ENCODE peak calls at places on chromosomes 2 and 18, in six cellular contexts. One of them, this sample, is unnamed.

GRCh38 chr2:232310189-232310588 is 68.4 kb upstream of the ALPP start:
- DNase-seq in H9: no peak
- DNase-seq in HCT116: no peak
- DNase-seq in GM23248: no peak
- DNase-seq in OCI-LY7: no peak
- DNase-seq in Karpas-422: no peak
- DNase-seq in this sample: no peak

GRCh38 chr2:237913193-237913917 is 53.5 kb upstream of the UBE2F start:
- DNase-seq in H9: no peak
- DNase-seq in Karpas-422: no peak
- DNase-seq in GM23248: no peak
- DNase-seq in OCI-LY7: no peak
- DNase-seq in HCT116: no peak
- DNase-seq in this sample: no peak

GRCh38 chr18:524496-524895 is 24.0 kb upstream of the COLEC12 start:
- DNase-seq in Karpas-422: no peak
- DNase-seq in H9: no peak
- DNase-seq in HCT116: no peak
- DNase-seq in OCI-LY7: no peak
- DNase-seq in GM23248: peak; percentile 81
- DNase-seq in this sample: peak; percentile 63

GRCh38 chr2:152067823-152068222 is 31.0 kb downstream of the CACNB4 start:
- DNase-seq in Karpas-422: no peak
- DNase-seq in H9: no peak
- DNase-seq in OCI-LY7: no peak
- DNase-seq in GM23248: peak; percentile 47
- DNase-seq in HCT116: no peak
- DNase-seq in this sample: no peak

GRCh38 chr2:95061601-95062183 is 36.2 kb downstream of the MAL start:
- DNase-seq in Karpas-422: no peak
- DNase-seq in GM23248: no peak
- DNase-seq in HCT116: no peak
- DNase-seq in H9: peak; percentile 6
- DNase-seq in OCI-LY7: no peak
- DNase-seq in this sample: no peak

GRCh38 chr2:236503100-236503499 is 66.5 kb upstream of the ACKR3 start:
- DNase-seq in H9: peak; percentile 47
- DNase-seq in HCT116: no peak
- DNase-seq in Karpas-422: peak; percentile 64
- DNase-seq in OCI-LY7: peak; percentile 21
- DNase-seq in GM23248: peak; percentile 17
- DNase-seq in this sample: no peak

GRCh38 chr2:172429351-172429968 is 2.1 kb downstream of the ITGA6 start:
- DNase-seq in Karpas-422: no peak
- DNase-seq in OCI-LY7: no peak
- DNase-seq in GM23248: peak; percentile 44
- DNase-seq in H9: no peak
- DNase-seq in HCT116: no peak
- DNase-seq in this sample: peak; percentile 20

GRCh38 chr2:205511221-205511620 is 171.1 kb upstream of the NRP2 start:
- DNase-seq in Karpas-422: no peak
- DNase-seq in HCT116: no peak
- DNase-seq in H9: no peak
- DNase-seq in OCI-LY7: no peak
- DNase-seq in GM23248: peak; percentile 10
- DNase-seq in this sample: peak; percentile 79

GRCh38 chr2:29946465-29946864 is 25.1 kb upstream of the ALK start:
- DNase-seq in Karpas-422: no peak
- DNase-seq in GM23248: no peak
- DNase-seq in HCT116: no peak
- DNase-seq in H9: no peak
- DNase-seq in OCI-LY7: no peak
- DNase-seq in this sample: no peak

GRCh38 chr18:57397440-57397839 is 37.7 kb upstream of the ONECUT2 start:
- DNase-seq in H9: no peak
- DNase-seq in GM23248: peak; percentile 60
- DNase-seq in HCT116: peak; percentile 2
- DNase-seq in Karpas-422: peak; percentile 25
- DNase-seq in OCI-LY7: no peak
- DNase-seq in this sample: peak; percentile 7

GRCh38 chr2:72165792-72166191 is 18.1 kb upstream of the CYP26B1 start:
- DNase-seq in HCT116: no peak
- DNase-seq in OCI-LY7: no peak
- DNase-seq in Karpas-422: no peak
- DNase-seq in H9: no peak
- DNase-seq in GM23248: peak; percentile 34
- DNase-seq in this sample: no peak

GRCh38 chr18:32847719-32848118 is 74.9 kb upstream of the KLHL14 start:
- DNase-seq in GM23248: no peak
- DNase-seq in Karpas-422: no peak
- DNase-seq in H9: peak; percentile 63
- DNase-seq in HCT116: no peak
- DNase-seq in OCI-LY7: no peak
- DNase-seq in this sample: no peak

GRCh38 chr2:43082111-43082877 is 144.1 kb downstream of the ZFP36L2 start:
- DNase-seq in H9: no peak
- DNase-seq in GM23248: peak; percentile 78
- DNase-seq in HCT116: no peak
- DNase-seq in Karpas-422: no peak
- DNase-seq in OCI-LY7: no peak
- DNase-seq in this sample: peak; percentile 86

GRCh38 chr2:134988994-134989605 is 58.1 kb downstream of the MAP3K19 start:
- DNase-seq in Karpas-422: peak; percentile 66
- DNase-seq in H9: no peak
- DNase-seq in GM23248: peak; percentile 53
- DNase-seq in OCI-LY7: peak; percentile 48
- DNase-seq in HCT116: peak; percentile 18
- DNase-seq in this sample: peak; percentile 63

GRCh38 chr2:163640542-163641195 is 95.1 kb downstream of the FIGN start:
- DNase-seq in Karpas-422: peak; percentile 36
- DNase-seq in GM23248: no peak
- DNase-seq in H9: no peak
- DNase-seq in OCI-LY7: no peak
- DNase-seq in HCT116: no peak
- DNase-seq in this sample: no peak

GRCh38 chr2:10537522-10538195 is 89.5 kb upstream of the ODC1 start:
- DNase-seq in Karpas-422: no peak
- DNase-seq in OCI-LY7: no peak
- DNase-seq in HCT116: no peak
- DNase-seq in H9: no peak
- DNase-seq in GM23248: no peak
- DNase-seq in this sample: no peak

GRCh38 chr2:84919885-84920580 is 14.6 kb downstream of the TMSB10 start:
- DNase-seq in GM23248: peak; percentile 98
- DNase-seq in H9: no peak
- DNase-seq in Karpas-422: peak; percentile 50
- DNase-seq in OCI-LY7: peak; percentile 38
- DNase-seq in HCT116: peak; percentile 94
- DNase-seq in this sample: peak; percentile 97

GRCh38 chr18:1475867-1476266 is 571.2 kb downstream of the ADCYAP1 start:
- DNase-seq in GM23248: no peak
- DNase-seq in OCI-LY7: no peak
- DNase-seq in Karpas-422: no peak
- DNase-seq in H9: no peak
- DNase-seq in HCT116: no peak
- DNase-seq in this sample: no peak

GRCh38 chr2:163601377-163601776 is 134.4 kb downstream of the FIGN start:
- DNase-seq in GM23248: no peak
- DNase-seq in HCT116: no peak
- DNase-seq in H9: no peak
- DNase-seq in OCI-LY7: no peak
- DNase-seq in Karpas-422: no peak
- DNase-seq in this sample: peak; percentile 28

GRCh38 chr2:9263388-9263787 is 56.8 kb downstream of the ASAP2 start:
- DNase-seq in GM23248: peak; percentile 54
- DNase-seq in Karpas-422: no peak
- DNase-seq in OCI-LY7: no peak
- DNase-seq in HCT116: no peak
- DNase-seq in H9: no peak
- DNase-seq in this sample: no peak

GRCh38 chr2:216792222-216793001 is 67.5 kb downstream of the TNP1 start:
- DNase-seq in HCT116: no peak
- DNase-seq in H9: peak; percentile 52
- DNase-seq in Karpas-422: peak; percentile 39
- DNase-seq in OCI-LY7: no peak
- DNase-seq in GM23248: peak; percentile 84
- DNase-seq in this sample: peak; percentile 87

DNA sequence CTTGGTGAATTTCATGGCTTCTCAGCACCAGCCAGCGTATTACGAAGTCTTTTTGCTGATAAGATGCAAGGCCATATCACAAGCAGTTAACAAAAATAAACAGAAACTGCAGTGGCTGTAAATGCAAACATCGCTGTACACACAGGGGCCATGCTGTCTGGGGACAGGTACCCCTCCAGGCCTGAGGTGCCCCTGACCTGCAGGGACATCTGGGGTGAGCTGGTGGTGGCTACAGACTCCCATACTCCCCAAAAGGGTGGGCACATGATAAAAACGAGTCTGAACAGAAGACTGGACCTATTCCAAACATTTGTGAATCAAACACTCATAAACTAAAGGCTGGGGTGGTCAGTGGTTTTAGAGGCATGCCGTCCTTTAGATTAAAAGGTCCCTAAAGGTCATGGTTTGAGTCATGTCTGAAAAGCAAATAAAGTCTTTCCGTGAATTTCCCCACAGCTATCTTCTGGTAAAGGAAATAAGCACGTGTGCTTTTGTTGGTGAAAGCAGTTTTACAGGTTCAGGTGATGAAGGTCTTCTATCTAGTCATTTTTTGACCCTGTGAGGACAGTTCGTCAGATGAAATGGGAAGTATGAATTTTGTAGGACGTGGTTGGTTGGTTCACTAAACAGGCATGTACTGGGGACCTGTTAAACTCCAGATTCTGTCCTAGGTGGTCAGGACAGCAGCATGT is 36.8 kb downstream of the TTC39C start:
- DNase-seq in H9: no peak
- DNase-seq in HCT116: no peak
- DNase-seq in GM23248: no peak
- DNase-seq in Karpas-422: no peak
- DNase-seq in OCI-LY7: peak; percentile 8
- DNase-seq in this sample: peak; percentile 64
- H2AFZ ChIP-seq in H9: no peak overlapping the region
- H2AFZ ChIP-seq in HCT116: no peak overlapping the region
- H2AFZ ChIP-seq in GM23248: no peak overlapping the region
- H2AFZ ChIP-seq in Karpas-422: no peak overlapping the region
- H2AFZ ChIP-seq in OCI-LY7: no peak overlapping the region
- H2AFZ ChIP-seq in this sample: no peak overlapping the region

DNA sequence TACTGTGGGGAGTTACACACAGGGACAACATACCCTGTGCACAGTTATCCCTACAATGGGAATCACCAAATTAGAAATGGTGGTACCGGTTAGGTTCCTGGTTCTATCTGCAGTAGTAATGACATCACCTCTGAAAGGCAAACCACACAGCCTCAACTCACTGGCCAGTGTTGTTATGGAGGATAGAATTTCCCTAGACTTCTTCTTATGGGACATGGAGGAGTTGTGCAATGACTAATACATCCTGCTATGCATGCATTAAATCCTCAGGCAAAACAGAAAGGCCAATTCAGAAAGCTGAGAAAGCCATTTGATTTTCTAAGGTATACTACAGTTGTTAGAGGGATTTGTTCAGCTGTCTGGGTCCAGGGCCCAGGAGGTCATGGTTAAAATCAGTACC is 439.3 kb downstream of the TMX3 start:
- DNase-seq in H9: no peak
- DNase-seq in Karpas-422: no peak
- DNase-seq in GM23248: peak; percentile 57
- DNase-seq in HCT116: no peak
- DNase-seq in OCI-LY7: no peak
- DNase-seq in this sample: peak; percentile 93
- H2AFZ ChIP-seq in H9: no peak overlapping the region
- H2AFZ ChIP-seq in Karpas-422: no peak overlapping the region
- H2AFZ ChIP-seq in GM23248: peak overlapping the region; percentile 54
- H2AFZ ChIP-seq in HCT116: no peak overlapping the region
- H2AFZ ChIP-seq in OCI-LY7: no peak overlapping the region
- H2AFZ ChIP-seq in this sample: peak overlapping the region; percentile 57

DNA sequence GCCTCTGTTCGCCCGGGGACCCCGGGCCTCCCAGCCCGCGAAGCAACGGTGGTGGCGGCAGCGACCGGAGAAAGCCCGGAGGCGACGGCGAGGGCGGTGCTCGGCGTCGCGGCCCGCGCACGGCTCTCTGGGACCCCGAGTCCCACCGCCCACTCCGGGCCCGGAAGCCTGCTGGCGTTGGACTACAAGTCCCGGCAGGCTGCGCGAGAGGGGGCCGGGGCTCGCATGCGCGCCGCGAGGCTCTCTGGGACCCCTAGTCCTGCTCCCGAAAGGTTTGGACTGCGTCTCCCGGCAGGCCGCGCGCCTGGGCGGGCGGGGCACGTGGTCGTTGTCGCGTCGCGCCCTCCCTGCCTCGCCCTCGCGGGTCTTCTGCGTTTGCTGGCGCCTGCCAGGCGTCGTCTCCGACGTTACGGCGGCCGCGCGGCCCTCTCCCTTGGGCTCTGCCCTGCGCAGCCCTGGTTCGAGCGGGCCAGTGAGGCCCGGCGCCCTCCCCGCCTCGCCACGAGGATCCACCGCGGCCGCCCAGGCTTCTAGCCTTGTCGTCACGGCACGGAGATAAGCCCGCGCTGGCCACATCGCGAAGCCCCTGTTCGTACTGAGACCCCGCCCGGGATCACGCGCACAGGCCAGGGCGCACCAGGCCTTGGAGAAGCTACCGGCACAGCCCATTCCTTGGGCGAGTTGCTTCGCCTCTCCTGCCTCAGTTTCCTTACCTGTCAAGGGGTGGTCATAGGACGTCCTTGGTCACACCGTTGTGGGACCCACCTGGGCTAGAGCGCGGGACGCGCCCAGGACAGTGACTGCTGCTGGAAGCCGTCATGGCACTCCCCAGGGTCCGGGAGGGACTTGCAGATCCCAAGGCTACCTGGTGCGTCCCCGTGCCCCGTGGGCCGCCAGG is at the start of gene STK25:
- DNase-seq in HCT116: peak; percentile 94
- DNase-seq in OCI-LY7: peak; percentile 98
- DNase-seq in GM23248: peak; percentile 99
- DNase-seq in Karpas-422: peak; percentile 99
- DNase-seq in H9: peak; percentile 99
- DNase-seq in this sample: peak; percentile 98
- H2AFZ ChIP-seq in HCT116: no peak within 1 kb of the TSS
- H2AFZ ChIP-seq in OCI-LY7: peak within 1 kb of the TSS; percentile 83
- H2AFZ ChIP-seq in GM23248: peak within 1 kb of the TSS; percentile 88
- H2AFZ ChIP-seq in Karpas-422: peak within 1 kb of the TSS; percentile 75
- H2AFZ ChIP-seq in H9: no peak within 1 kb of the TSS
- H2AFZ ChIP-seq in this sample: peak within 1 kb of the TSS; percentile 23

GRCh38 chr2:241686649-241687425 is at the start of gene DTYMK:
- DNase-seq in HCT116: peak; percentile 84
- DNase-seq in OCI-LY7: peak; percentile 96
- DNase-seq in H9: peak; percentile 94
- DNase-seq in GM23248: peak; percentile 99
- DNase-seq in Karpas-422: peak; percentile 98
- DNase-seq in this sample: peak; percentile 94

GRCh38 chr2:241680827-241681599 is 5.6 kb downstream of the DTYMK start:
- DNase-seq in GM23248: peak; percentile 99
- DNase-seq in OCI-LY7: no peak
- DNase-seq in H9: no peak
- DNase-seq in Karpas-422: no peak
- DNase-seq in HCT116: no peak
- DNase-seq in this sample: peak; percentile 99

GRCh38 chr2:241690202-241690717 is 3.6 kb upstream of the DTYMK start:
- DNase-seq in GM23248: no peak
- DNase-seq in H9: no peak
- DNase-seq in Karpas-422: no peak
- DNase-seq in HCT116: no peak
- DNase-seq in OCI-LY7: no peak
- DNase-seq in this sample: no peak

GRCh38 chr2:241689306-241689705 is 2.7 kb upstream of the DTYMK start:
- DNase-seq in GM23248: no peak
- DNase-seq in OCI-LY7: no peak
- DNase-seq in Karpas-422: no peak
- DNase-seq in HCT116: no peak
- DNase-seq in H9: no peak
- DNase-seq in this sample: no peak

GRCh38 chr2:241686322-241686648 is 330 bp downstream of the DTYMK start:
- DNase-seq in H9: no peak
- DNase-seq in Karpas-422: no peak
- DNase-seq in GM23248: no peak
- DNase-seq in HCT116: no peak
- DNase-seq in OCI-LY7: no peak
- DNase-seq in this sample: no peak
- H2AFZ ChIP-seq in H9: no peak overlapping the region
- H2AFZ ChIP-seq in Karpas-422: peak overlapping the region; percentile 84
- H2AFZ ChIP-seq in GM23248: peak overlapping the region; percentile 81
- H2AFZ ChIP-seq in HCT116: no peak overlapping the region
- H2AFZ ChIP-seq in OCI-LY7: peak overlapping the region; percentile 52
- H2AFZ ChIP-seq in this sample: peak overlapping the region; percentile 72

This sample was measured in fibroblast of lung.